ENCODE peak calls at places on chromosomes 12 and 14, in eight cellular contexts. One of them, this sample, is unnamed.

GRCh38 chr12:94597268-94597667 is 53.1 kb downstream of the TMCC3 start:
- DNase-seq in kidney: no peak
- DNase-seq in left ventricle myocardium inferior: no peak
- DNase-seq in tibial artery: no peak
- DNase-seq in astrocyte: no peak
- DNase-seq in B cell: no peak
- DNase-seq in neural progenitor cell: no peak
- DNase-seq in PC-3: peak; percentile 73
- DNase-seq in this sample: no peak

GRCh38 chr14:77303417-77304156 is 17.1 kb downstream of the POMT2 start:
- DNase-seq in kidney: no peak
- DNase-seq in left ventricle myocardium inferior: no peak
- DNase-seq in tibial artery: peak; percentile 41
- DNase-seq in astrocyte: peak; percentile 97
- DNase-seq in B cell: no peak
- DNase-seq in neural progenitor cell: no peak
- DNase-seq in PC-3: peak; percentile 100
- DNase-seq in this sample: no peak

GRCh38 chr12:108634225-108634795 is 616 bp upstream of the SELPLG start:
- DNase-seq in kidney: no peak
- DNase-seq in left ventricle myocardium inferior: no peak
- DNase-seq in tibial artery: no peak
- DNase-seq in astrocyte: no peak
- DNase-seq in B cell: no peak
- DNase-seq in neural progenitor cell: no peak
- DNase-seq in PC-3: peak; percentile 41
- DNase-seq in this sample: no peak

GRCh38 chr12:116698131-116698495 is 39.8 kb downstream of the SPRING1 start:
- DNase-seq in kidney: no peak
- DNase-seq in left ventricle myocardium inferior: no peak
- DNase-seq in tibial artery: no peak
- DNase-seq in astrocyte: no peak
- DNase-seq in B cell: no peak
- DNase-seq in neural progenitor cell: no peak
- DNase-seq in PC-3: peak; percentile 79
- DNase-seq in this sample: no peak

GRCh38 chr12:57116580-57117281 is 5.6 kb upstream of the STAT6 start:
- DNase-seq in kidney: no peak
- DNase-seq in left ventricle myocardium inferior: no peak
- DNase-seq in tibial artery: no peak
- DNase-seq in astrocyte: no peak
- DNase-seq in B cell: no peak
- DNase-seq in neural progenitor cell: no peak
- DNase-seq in PC-3: no peak
- DNase-seq in this sample: no peak

GRCh38 chr14:74275265-74275841 is 27.4 kb downstream of the ABCD4 start:
- DNase-seq in kidney: no peak
- DNase-seq in left ventricle myocardium inferior: no peak
- DNase-seq in tibial artery: no peak
- DNase-seq in astrocyte: peak; percentile 65
- DNase-seq in B cell: no peak
- DNase-seq in neural progenitor cell: no peak
- DNase-seq in PC-3: peak; percentile 19
- DNase-seq in this sample: no peak

GRCh38 chr14:29166507-29166906 is 399.9 kb downstream of the FOXG1 start:
- DNase-seq in kidney: no peak
- DNase-seq in left ventricle myocardium inferior: no peak
- DNase-seq in tibial artery: no peak
- DNase-seq in astrocyte: no peak
- DNase-seq in B cell: no peak
- DNase-seq in neural progenitor cell: no peak
- DNase-seq in PC-3: peak; percentile 21
- DNase-seq in this sample: no peak

GRCh38 chr12:119772431-119772830 is 104.5 kb downstream of the PRKAB1 start:
- DNase-seq in kidney: no peak
- DNase-seq in left ventricle myocardium inferior: no peak
- DNase-seq in tibial artery: no peak
- DNase-seq in astrocyte: no peak
- DNase-seq in B cell: no peak
- DNase-seq in neural progenitor cell: no peak
- DNase-seq in PC-3: peak; percentile 86
- DNase-seq in this sample: no peak

GRCh38 chr12:20507061-20507460 is 138.7 kb downstream of the PDE3A start:
- DNase-seq in kidney: no peak
- DNase-seq in left ventricle myocardium inferior: no peak
- DNase-seq in tibial artery: no peak
- DNase-seq in astrocyte: no peak
- DNase-seq in B cell: no peak
- DNase-seq in neural progenitor cell: no peak
- DNase-seq in PC-3: no peak
- DNase-seq in this sample: no peak

GRCh38 chr12:116164976-116165425 is 112.5 kb downstream of the MED13L start:
- DNase-seq in kidney: no peak
- DNase-seq in left ventricle myocardium inferior: no peak
- DNase-seq in tibial artery: no peak
- DNase-seq in astrocyte: peak; percentile 68
- DNase-seq in B cell: no peak
- DNase-seq in neural progenitor cell: no peak
- DNase-seq in PC-3: peak; percentile 89
- DNase-seq in this sample: no peak

GRCh38 chr12:122467983-122468382 is 32.7 kb downstream of the ZCCHC8 start:
- DNase-seq in kidney: no peak
- DNase-seq in left ventricle myocardium inferior: no peak
- DNase-seq in tibial artery: no peak
- DNase-seq in astrocyte: no peak
- DNase-seq in B cell: no peak
- DNase-seq in neural progenitor cell: no peak
- DNase-seq in PC-3: no peak
- DNase-seq in this sample: no peak

GRCh38 chr12:40561395-40561966 is 130.8 kb upstream of the CNTN1 start:
- DNase-seq in kidney: no peak
- DNase-seq in left ventricle myocardium inferior: no peak
- DNase-seq in tibial artery: no peak
- DNase-seq in astrocyte: no peak
- DNase-seq in B cell: no peak
- DNase-seq in neural progenitor cell: no peak
- DNase-seq in PC-3: no peak
- DNase-seq in this sample: no peak

GRCh38 chr14:92939699-92940098 is 16.7 kb downstream of the CHGA start:
- DNase-seq in kidney: no peak
- DNase-seq in left ventricle myocardium inferior: no peak
- DNase-seq in tibial artery: no peak
- DNase-seq in astrocyte: no peak
- DNase-seq in B cell: no peak
- DNase-seq in neural progenitor cell: no peak
- DNase-seq in PC-3: no peak
- DNase-seq in this sample: no peak

GRCh38 chr14:61428261-61428660 is 106.9 kb downstream of the PRKCH start:
- DNase-seq in kidney: no peak
- DNase-seq in left ventricle myocardium inferior: no peak
- DNase-seq in tibial artery: no peak
- DNase-seq in astrocyte: no peak
- DNase-seq in B cell: no peak
- DNase-seq in neural progenitor cell: no peak
- DNase-seq in PC-3: no peak
- DNase-seq in this sample: no peak

GRCh38 chr12:124871297-124871696 is 7.6 kb upstream of the SCARB1 start:
- DNase-seq in kidney: no peak
- DNase-seq in left ventricle myocardium inferior: no peak
- DNase-seq in tibial artery: no peak
- DNase-seq in astrocyte: no peak
- DNase-seq in B cell: no peak
- DNase-seq in neural progenitor cell: no peak
- DNase-seq in PC-3: no peak
- DNase-seq in this sample: no peak

GRCh38 chr12:85036241-85036707 is at the start of the genes LRRIQ1 and TSPAN19:
- DNase-seq in kidney: peak; percentile 75
- DNase-seq in left ventricle myocardium inferior: peak; percentile 20
- DNase-seq in tibial artery: peak; percentile 29
- DNase-seq in astrocyte: peak; percentile 84
- DNase-seq in B cell: no peak
- DNase-seq in neural progenitor cell: peak; percentile 99
- DNase-seq in PC-3: peak; percentile 89
- DNase-seq in this sample: peak; percentile 77

GRCh38 chr12:80580254-80580653 is 127.2 kb upstream of the MYF6 start:
- DNase-seq in kidney: no peak
- DNase-seq in left ventricle myocardium inferior: no peak
- DNase-seq in tibial artery: no peak
- DNase-seq in astrocyte: peak; percentile 97
- DNase-seq in B cell: no peak
- DNase-seq in neural progenitor cell: no peak
- DNase-seq in PC-3: peak; percentile 73
- DNase-seq in this sample: no peak

GRCh38 chr12:2498961-2499500 is 295.7 kb upstream of the FKBP4 start:
- DNase-seq in kidney: peak; percentile 80
- DNase-seq in left ventricle myocardium inferior: no peak
- DNase-seq in tibial artery: no peak
- DNase-seq in astrocyte: no peak
- DNase-seq in B cell: no peak
- DNase-seq in neural progenitor cell: no peak
- DNase-seq in PC-3: no peak
- DNase-seq in this sample: no peak

GRCh38 chr14:90539496-90539775 is 142.6 kb downstream of the CALM1 start:
- DNase-seq in kidney: peak; percentile 26
- DNase-seq in left ventricle myocardium inferior: no peak
- DNase-seq in tibial artery: no peak
- DNase-seq in astrocyte: no peak
- DNase-seq in B cell: no peak
- DNase-seq in neural progenitor cell: no peak
- DNase-seq in PC-3: no peak
- DNase-seq in this sample: no peak
- TF ChIP-seq CTCF in kidney: no peak
- TF ChIP-seq CTCF in left ventricle myocardium inferior: no peak
- TF ChIP-seq CTCF in tibial artery: no peak
- TF ChIP-seq CTCF in astrocyte: no peak
- TF ChIP-seq CTCF in B cell: no peak
- TF ChIP-seq CTCF in neural progenitor cell: no peak
- TF ChIP-seq CTCF in PC-3: no peak
- TF ChIP-seq CTCF in this sample: no peak

GRCh38 chr12:30795660-30796507 is 41.1 kb upstream of the CAPRIN2 start:
- DNase-seq in kidney: peak; percentile 88
- DNase-seq in left ventricle myocardium inferior: peak; percentile 51
- DNase-seq in tibial artery: peak; percentile 65
- DNase-seq in astrocyte: peak; percentile 77
- DNase-seq in B cell: peak; percentile 64
- DNase-seq in neural progenitor cell: peak; percentile 84
- DNase-seq in PC-3: peak; percentile 77
- DNase-seq in this sample: peak; percentile 81

GRCh38 chr12:30796891-30797371 is 42.2 kb upstream of the CAPRIN2 start:
- DNase-seq in kidney: peak; percentile 52
- DNase-seq in left ventricle myocardium inferior: no peak
- DNase-seq in tibial artery: no peak
- DNase-seq in astrocyte: peak; percentile 40
- DNase-seq in B cell: no peak
- DNase-seq in neural progenitor cell: peak; percentile 44
- DNase-seq in PC-3: peak; percentile 40
- DNase-seq in this sample: peak; percentile 33

GRCh38 chr12:30796508-30796780 is 41.7 kb upstream of the CAPRIN2 start:
- DNase-seq in kidney: no peak
- DNase-seq in left ventricle myocardium inferior: no peak
- DNase-seq in tibial artery: no peak
- DNase-seq in astrocyte: peak; percentile 70
- DNase-seq in B cell: peak; percentile 45
- DNase-seq in neural progenitor cell: peak; percentile 79
- DNase-seq in PC-3: peak; percentile 58
- DNase-seq in this sample: no peak

GRCh38 chr12:30795410-30795659 is 40.6 kb upstream of the CAPRIN2 start:
- DNase-seq in kidney: no peak
- DNase-seq in left ventricle myocardium inferior: no peak
- DNase-seq in tibial artery: no peak
- DNase-seq in astrocyte: no peak
- DNase-seq in B cell: peak; percentile 27
- DNase-seq in neural progenitor cell: no peak
- DNase-seq in PC-3: no peak
- DNase-seq in this sample: peak; percentile 41

GRCh38 chr12:30797689-30798088 is 42.9 kb upstream of the CAPRIN2 start:
- DNase-seq in kidney: no peak
- DNase-seq in left ventricle myocardium inferior: no peak
- DNase-seq in tibial artery: no peak
- DNase-seq in astrocyte: no peak
- DNase-seq in B cell: no peak
- DNase-seq in neural progenitor cell: no peak
- DNase-seq in PC-3: no peak
- DNase-seq in this sample: no peak
- TF ChIP-seq CTCF in kidney: no peak
- TF ChIP-seq CTCF in left ventricle myocardium inferior: no peak
- TF ChIP-seq CTCF in tibial artery: no peak
- TF ChIP-seq CTCF in astrocyte: no peak
- TF ChIP-seq CTCF in B cell: no peak
- TF ChIP-seq CTCF in neural progenitor cell: no peak
- TF ChIP-seq CTCF in PC-3: peak; percentile 21
- TF ChIP-seq CTCF in this sample: no peak

DNA sequence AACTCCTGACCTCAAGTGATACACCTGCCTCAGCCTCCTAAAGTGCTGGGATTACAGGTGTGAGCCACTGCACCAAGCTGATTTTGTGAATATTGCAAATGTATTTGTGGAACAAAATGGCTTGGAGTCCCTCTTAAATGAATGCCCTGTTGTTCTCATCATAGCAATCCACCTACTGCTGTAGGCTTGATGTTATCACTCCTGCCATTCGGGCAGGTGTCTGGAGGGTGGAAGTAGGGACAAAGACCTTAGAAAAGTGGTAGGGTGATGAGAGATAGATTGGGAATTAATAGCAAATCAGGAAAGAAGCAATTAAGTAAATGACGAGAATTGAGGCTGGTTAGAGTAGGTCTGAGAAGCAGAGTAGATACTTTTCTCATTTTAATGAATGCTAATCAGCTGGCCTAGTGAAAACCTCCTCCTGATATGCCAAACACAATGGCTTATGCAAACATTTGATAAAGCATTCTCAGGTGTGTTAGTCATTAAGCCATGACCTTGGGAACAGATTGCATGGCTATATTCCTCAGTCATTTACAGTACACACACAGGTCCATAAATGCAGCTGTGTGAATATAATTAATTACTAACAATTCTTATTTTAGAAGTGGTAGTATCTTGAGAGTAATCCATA is 60.5 kb upstream of the USP44 start:
- DNase-seq in kidney: no peak
- DNase-seq in left ventricle myocardium inferior: no peak
- DNase-seq in tibial artery: no peak
- DNase-seq in astrocyte: peak; percentile 67
- DNase-seq in B cell: no peak
- DNase-seq in neural progenitor cell: no peak
- DNase-seq in PC-3: peak; percentile 80
- DNase-seq in this sample: no peak
- TF ChIP-seq CTCF in kidney: no peak
- TF ChIP-seq CTCF in left ventricle myocardium inferior: no peak
- TF ChIP-seq CTCF in tibial artery: no peak
- TF ChIP-seq CTCF in astrocyte: no peak
- TF ChIP-seq CTCF in B cell: no peak
- TF ChIP-seq CTCF in neural progenitor cell: no peak
- TF ChIP-seq CTCF in PC-3: no peak
- TF ChIP-seq CTCF in this sample: no peak

DNA sequence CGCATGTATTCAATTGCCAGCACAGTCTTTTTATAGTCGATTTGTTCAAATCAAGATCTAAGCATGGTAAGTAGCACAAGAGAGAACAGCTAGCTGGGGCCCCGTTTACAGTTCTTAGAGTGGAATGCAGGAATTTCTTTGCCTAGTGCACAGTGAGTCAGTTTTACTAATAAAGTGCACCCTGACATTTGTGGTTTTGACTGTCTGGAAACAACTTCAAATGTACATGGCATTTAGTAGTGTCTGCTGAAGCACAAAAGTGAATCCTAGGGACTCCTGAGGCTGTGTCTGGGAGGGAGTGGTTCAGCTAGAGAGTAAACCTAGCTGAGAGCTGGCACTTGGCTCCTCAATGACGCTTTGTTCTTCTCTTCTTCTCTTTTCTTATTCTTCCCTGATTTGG is 64.9 kb downstream of the TMX1 start:
- DNase-seq in kidney: no peak
- DNase-seq in left ventricle myocardium inferior: no peak
- DNase-seq in tibial artery: no peak
- DNase-seq in astrocyte: peak; percentile 99
- DNase-seq in B cell: no peak
- DNase-seq in neural progenitor cell: no peak
- DNase-seq in PC-3: peak; percentile 95
- DNase-seq in this sample: no peak
- TF ChIP-seq CTCF in kidney: no peak
- TF ChIP-seq CTCF in left ventricle myocardium inferior: no peak
- TF ChIP-seq CTCF in tibial artery: no peak
- TF ChIP-seq CTCF in astrocyte: no peak
- TF ChIP-seq CTCF in B cell: no peak
- TF ChIP-seq CTCF in neural progenitor cell: no peak
- TF ChIP-seq CTCF in PC-3: no peak
- TF ChIP-seq CTCF in this sample: no peak